ENCODE peak calls at places on chromosomes 4 and X, in four cellular contexts. Z, H, J and W are unnamed samples.

GRCh38 chr4:5893013-5893580 is at the start of gene CRMP1:
- DNase-seq in H (peak; percentile 90), J (no peak), Z (no peak), W (peak; percentile 99)

GRCh38 chr4:44563496-44563895 is 87.9 kb downstream of the YIPF7 start:
- DNase-seq in J (no peak), H (no peak), Z (no peak), W (no peak)

GRCh38 chr4:1008840-1009646 is 2.4 kb upstream of the FGFRL1 start:
- DNase-seq in Z (no peak), J (peak; percentile 69), H (no peak), W (no peak)

GRCh38 chr4:14247767-14248166 is 620.2 kb upstream of the BOD1L1 start:
- DNase-seq in J (no peak), H (no peak), Z (no peak), W (no peak)

GRCh38 chr4:176156656-176157055 is 38.7 kb downstream of the SPATA4 start:
- DNase-seq in J (peak; percentile 56), Z (peak; percentile 43), H (no peak), W (no peak)

GRCh38 chrX:107871136-107871535 is 45.5 kb downstream of the MID2 start:
- DNase-seq in Z (no peak), H (no peak), J (no peak), W (peak; percentile 12)

GRCh38 chr4:90546114-90546513 is 418.9 kb downstream of the CCSER1 start:
- DNase-seq in H (no peak), J (no peak), Z (no peak), W (no peak)

GRCh38 chr4:4922441-4922840 is 63.0 kb downstream of the MSX1 start:
- DNase-seq in H (no peak), J (no peak), Z (no peak), W (no peak)

GRCh38 chr4:40367451-40367850 is 32.3 kb downstream of the CHRNA9 start:
- DNase-seq in H (no peak), Z (no peak), J (no peak), W (no peak)

GRCh38 chr4:140315970-140316369 is 57.5 kb upstream of the SCOC start:
- DNase-seq in Z (no peak), H (no peak), J (no peak), W (peak; percentile 29)

GRCh38 chr4:48777739-48778138 is 2.3 kb downstream of the FRYL start:
- DNase-seq in Z (no peak), H (no peak), J (no peak), W (no peak)
- H3K4me3 ChIP-seq in Z (peak overlapping the region; percentile 61), H (peak overlapping the region; percentile 99), J (peak overlapping the region; percentile 98), W (no peak overlapping the region)

GRCh38 chrX:133412246-133412645 is 3.0 kb downstream of the GPC4 start:
- DNase-seq in H (no peak), J (no peak), Z (peak; percentile 26), W (no peak)
- H3K4me3 ChIP-seq in H (no peak overlapping the region), J (no peak overlapping the region), Z (no peak overlapping the region), W (peak overlapping the region; percentile 94)

DNA sequence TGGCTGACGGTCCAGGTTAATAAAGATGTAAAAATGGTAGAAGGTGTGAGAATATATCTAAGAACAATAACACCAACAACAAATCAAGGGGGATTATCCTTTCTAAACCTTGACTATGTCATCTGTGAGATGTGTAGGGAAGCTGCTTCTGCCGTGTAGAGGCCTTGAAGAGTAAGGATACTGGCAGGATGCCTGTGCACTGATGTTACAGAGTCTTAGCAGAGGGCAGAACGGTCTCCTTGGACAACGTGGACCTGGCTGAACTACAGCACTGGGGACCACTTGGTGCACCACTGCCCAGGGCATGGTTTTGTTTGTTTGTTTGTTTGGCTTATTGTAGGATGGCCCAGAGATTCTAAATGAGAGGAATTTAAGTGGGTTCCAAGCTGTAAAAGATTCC is 33.5 kb downstream of the GPAT3 start:
- DNase-seq in Z (no peak), J (no peak), H (no peak), W (no peak)
- H3K4me3 ChIP-seq in Z (no peak overlapping the region), J (no peak overlapping the region), H (no peak overlapping the region), W (no peak overlapping the region)

GRCh38 chr4:184168406-184169019 is 49.2 kb downstream of the ENPP6 start:
- DNase-seq in J (peak; percentile 85), Z (peak; percentile 62), H (peak; percentile 88), W (peak; percentile 90)
- H3K4me3 ChIP-seq in J (no peak overlapping the region), Z (no peak overlapping the region), H (peak overlapping the region; percentile 41), W (no peak overlapping the region)

DNA sequence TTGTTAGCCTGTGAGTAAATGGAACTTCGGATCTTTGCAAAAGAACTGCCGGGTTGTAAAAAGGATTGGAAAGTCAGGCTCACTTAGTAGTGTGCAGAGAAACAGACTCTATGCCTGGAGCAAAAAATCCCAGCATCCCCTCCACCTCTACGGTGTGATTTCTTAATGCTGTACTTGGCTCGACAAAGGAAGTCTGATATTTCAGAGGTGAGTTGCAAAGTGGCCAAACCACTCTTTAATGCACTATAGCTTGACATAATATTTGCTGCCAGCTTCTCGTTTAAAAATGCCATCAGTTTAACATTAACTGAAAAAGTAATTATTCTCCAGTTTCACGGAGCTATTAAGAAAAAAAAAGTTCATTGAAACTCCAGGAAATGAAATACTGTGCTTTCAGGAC is 448.3 kb upstream of the ZFP42 start:
- DNase-seq in Z (no peak), H (no peak), J (no peak), W (no peak)
- H3K4me3 ChIP-seq in Z (no peak overlapping the region), H (no peak overlapping the region), J (no peak overlapping the region), W (no peak overlapping the region)

GRCh38 chrX:373641-374471 is 12.9 kb downstream of the PPP2R3B start:
- DNase-seq in Z (no peak), H (peak; percentile 66), J (peak; percentile 81), W (peak; percentile 97)
- H3K4me3 ChIP-seq in Z (peak overlapping the region; percentile 26), H (peak overlapping the region; percentile 47), J (peak overlapping the region; percentile 74), W (peak overlapping the region; percentile 64)

GRCh38 chr4:30714408-30715031 is 5.6 kb upstream of the PCDH7 start:
- DNase-seq in J (no peak), H (peak; percentile 62), Z (peak; percentile 74), W (peak; percentile 58)

GRCh38 chr4:30717208-30718020 is 2.8 kb upstream of the PCDH7 start:
- DNase-seq in J (peak; percentile 52), H (peak; percentile 53), Z (peak; percentile 78), W (peak; percentile 85)

GRCh38 chr4:30716671-30717207 is 3.4 kb upstream of the PCDH7 start:
- DNase-seq in Z (peak; percentile 55), J (no peak), H (peak; percentile 40), W (no peak)

GRCh38 chr4:30718021-30718888 is 1.9 kb upstream of the PCDH7 start:
- DNase-seq in J (peak; percentile 55), Z (peak; percentile 65), H (peak; percentile 50), W (peak; percentile 78)

DNA sequence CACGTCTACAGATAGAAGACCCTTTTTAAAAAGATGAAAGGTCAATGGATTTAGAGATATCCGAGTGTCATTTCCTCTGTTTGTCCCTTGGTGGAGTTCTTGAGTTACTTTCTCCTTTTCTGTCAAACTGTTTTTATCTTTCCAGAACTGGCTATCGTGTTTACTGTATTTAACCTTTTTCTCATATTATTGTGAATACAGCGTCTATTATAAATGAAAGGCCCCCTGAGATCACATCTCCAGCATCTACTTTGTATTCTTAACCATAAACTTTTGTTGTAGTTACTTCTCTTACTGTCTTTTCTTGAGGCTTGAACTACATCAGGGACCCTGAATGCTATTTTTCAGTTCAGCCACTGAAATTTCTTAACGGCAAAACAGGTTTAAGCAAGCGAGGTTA is 4.0 kb upstream of the PCDH7 start:
- DNase-seq in J (no peak), Z (peak; percentile 68), H (no peak), W (peak; percentile 37)
- H3K4me3 ChIP-seq in J (peak overlapping the region; percentile 46), Z (peak overlapping the region; percentile 25), H (peak overlapping the region; percentile 59), W (peak overlapping the region; percentile 80)

GRCh38 chrX:140767646-140768045 is 58.1 kb downstream of the LINC00632 start:
- DNase-seq in H (no peak), Z (no peak), J (no peak), W (no peak)

GRCh38 chrX:140765043-140765784 is 55.7 kb downstream of the LINC00632 start:
- DNase-seq in J (no peak), Z (peak; percentile 61), H (no peak), W (peak; percentile 8)

GRCh38 chrX:140762061-140762460 is 52.5 kb downstream of the LINC00632 start:
- DNase-seq in J (no peak), H (peak; percentile 20), Z (peak; percentile 75), W (peak; percentile 29)

GRCh38 chrX:140764401-140764919 is 54.9 kb downstream of the LINC00632 start:
- DNase-seq in Z (peak; percentile 67), J (peak; percentile 52), H (no peak), W (peak; percentile 68)

GRCh38 chrX:140766024-140766611 is 56.6 kb downstream of the LINC00632 start:
- DNase-seq in J (peak; percentile 51), H (peak; percentile 19), Z (peak; percentile 76), W (peak; percentile 28)
- H3K4me3 ChIP-seq in J (peak overlapping the region; percentile 55), H (no peak overlapping the region), Z (peak overlapping the region; percentile 58), W (peak overlapping the region; percentile 70)

GRCh38 chrX:152451731-152451980 is 541 bp upstream of the GABRA3 start:
- DNase-seq in Z (no peak), J (no peak), H (no peak), W (no peak)
- H3K4me3 ChIP-seq in Z (no peak overlapping the region), J (no peak overlapping the region), H (no peak overlapping the region), W (no peak overlapping the region)

GRCh38 chr4:113639311-113639710 is 122.2 kb downstream of the CAMK2D start:
- DNase-seq in Z (no peak), H (no peak), J (no peak), W (no peak)

GRCh38 chr4:113644398-113644797 is 117.1 kb downstream of the CAMK2D start:
- DNase-seq in J (no peak), H (no peak), Z (no peak), W (no peak)

GRCh38 chr4:113643505-113643904 is 118.0 kb downstream of the CAMK2D start:
- DNase-seq in Z (no peak), H (no peak), J (no peak), W (no peak)

GRCh38 chr4:113637823-113638691 is 123.5 kb downstream of the CAMK2D start:
- DNase-seq in H (no peak), Z (no peak), J (no peak), W (no peak)

GRCh38 chr4:113641025-113641431 is 120.5 kb downstream of the CAMK2D start:
- DNase-seq in Z (no peak), H (no peak), J (no peak), W (no peak)
- H3K4me3 ChIP-seq in Z (no peak overlapping the region), H (no peak overlapping the region), J (no peak overlapping the region), W (no peak overlapping the region)